ENCODE peak calls at places on chromosomes 2 and 18, in seven cellular contexts. Y is brain microvascular endothelial cell, R is body of pancreas, W is PC-3, H is uterus, K is retinal pigment epithelial cell, B is tibial artery. X is an unnamed sample.
A peak's percentile ranks its signal among the peaks of the same experiment; 100 is the strongest.

GRCh38 chr2:42754776-42755140 is 9.2 kb downstream of the OXER1 start:
- DNase-seq in Y (no peak), R (no peak), W (no peak), H (no peak), K (no peak), B (no peak), X (no peak)

GRCh38 chr2:54597153-54597827 is 126.2 kb upstream of the EML6 start:
- DNase-seq in Y (no peak), R (peak; percentile 63), W (no peak), H (peak; percentile 82), K (no peak), B (no peak), X (no peak)

GRCh38 chr2:25043241-25043867 is 1.5 kb downstream of the EFR3B start:
- DNase-seq in Y (peak; percentile 91), R (no peak), W (peak; percentile 69), H (no peak), K (peak; percentile 59), B (no peak), X (no peak)

GRCh38 chr18:48023334-48024008 is 93.0 kb upstream of the SMAD2 start:
- DNase-seq in Y (peak; percentile 54), R (no peak), W (peak; percentile 76), H (no peak), K (no peak), B (no peak), X (no peak)

GRCh38 chr2:54545700-54546450 is 89.7 kb downstream of the SPTBN1 start:
- DNase-seq in Y (no peak), R (no peak), W (peak; percentile 95), H (no peak), K (no peak), B (no peak), X (peak; percentile 97)

GRCh38 chr2:263022-263738 is 652 bp downstream of the SH3YL1 start:
- DNase-seq in Y (no peak), R (no peak), W (peak; percentile 7), H (no peak), K (no peak), B (no peak), X (no peak)

GRCh38 chr2:161223139-161223732 is 63.0 kb downstream of the TANK start:
- DNase-seq in Y (no peak), R (no peak), W (peak; percentile 71), H (no peak), K (peak; percentile 13), B (no peak), X (no peak)

GRCh38 chr18:10381951-10382350 is 72.5 kb upstream of the APCDD1 start:
- DNase-seq in Y (no peak), R (no peak), W (no peak), H (no peak), K (no peak), B (no peak), X (no peak)

GRCh38 chr2:225670111-225670974 is 270.8 kb downstream of the NYAP2 start:
- DNase-seq in Y (peak; percentile 2), R (no peak), W (peak; percentile 59), H (no peak), K (no peak), B (no peak), X (no peak)

GRCh38 chr18:3002766-3003165 is 10.2 kb downstream of the LPIN2 start:
- DNase-seq in Y (no peak), R (no peak), W (no peak), H (no peak), K (no peak), B (no peak), X (no peak)

GRCh38 chr2:158688722-158689121 is 106.4 kb upstream of the DAPL1 start:
- DNase-seq in Y (peak; percentile 12), R (no peak), W (peak; percentile 32), H (no peak), K (no peak), B (no peak), X (peak; percentile 79)

GRCh38 chr18:21051615-21052014 is 60.0 kb downstream of the ROCK1 start:
- DNase-seq in Y (no peak), R (no peak), W (no peak), H (no peak), K (no peak), B (no peak), X (no peak)

GRCh38 chr2:73255907-73256617 is 22.0 kb downstream of the CCT7 start:
- DNase-seq in Y (no peak), R (no peak), W (no peak), H (no peak), K (no peak), B (no peak), X (no peak)

GRCh38 chr18:77622009-77622692 is 372.5 kb downstream of the GALR1 start:
- DNase-seq in Y (no peak), R (no peak), W (no peak), H (no peak), K (no peak), B (no peak), X (no peak)

GRCh38 chr2:60818272-60818671 is 62.2 kb downstream of the PAPOLG start:
- DNase-seq in Y (no peak), R (no peak), W (peak; percentile 19), H (no peak), K (no peak), B (no peak), X (no peak)

GRCh38 chr2:8319219-8319618 is 362.6 kb upstream of the ID2 start:
- DNase-seq in Y (no peak), R (no peak), W (peak; percentile 85), H (no peak), K (no peak), B (no peak), X (no peak)

GRCh38 chr18:13312515-13312914 is 94.0 kb downstream of the LDLRAD4 start:
- DNase-seq in Y (no peak), R (no peak), W (no peak), H (no peak), K (no peak), B (no peak), X (no peak)
- H3K4me3 ChIP-seq in Y (no peak overlapping the region), R (no peak overlapping the region), W (no peak overlapping the region), H (no peak overlapping the region), K (no peak overlapping the region), B (no peak overlapping the region), X (no peak overlapping the region)

DNA sequence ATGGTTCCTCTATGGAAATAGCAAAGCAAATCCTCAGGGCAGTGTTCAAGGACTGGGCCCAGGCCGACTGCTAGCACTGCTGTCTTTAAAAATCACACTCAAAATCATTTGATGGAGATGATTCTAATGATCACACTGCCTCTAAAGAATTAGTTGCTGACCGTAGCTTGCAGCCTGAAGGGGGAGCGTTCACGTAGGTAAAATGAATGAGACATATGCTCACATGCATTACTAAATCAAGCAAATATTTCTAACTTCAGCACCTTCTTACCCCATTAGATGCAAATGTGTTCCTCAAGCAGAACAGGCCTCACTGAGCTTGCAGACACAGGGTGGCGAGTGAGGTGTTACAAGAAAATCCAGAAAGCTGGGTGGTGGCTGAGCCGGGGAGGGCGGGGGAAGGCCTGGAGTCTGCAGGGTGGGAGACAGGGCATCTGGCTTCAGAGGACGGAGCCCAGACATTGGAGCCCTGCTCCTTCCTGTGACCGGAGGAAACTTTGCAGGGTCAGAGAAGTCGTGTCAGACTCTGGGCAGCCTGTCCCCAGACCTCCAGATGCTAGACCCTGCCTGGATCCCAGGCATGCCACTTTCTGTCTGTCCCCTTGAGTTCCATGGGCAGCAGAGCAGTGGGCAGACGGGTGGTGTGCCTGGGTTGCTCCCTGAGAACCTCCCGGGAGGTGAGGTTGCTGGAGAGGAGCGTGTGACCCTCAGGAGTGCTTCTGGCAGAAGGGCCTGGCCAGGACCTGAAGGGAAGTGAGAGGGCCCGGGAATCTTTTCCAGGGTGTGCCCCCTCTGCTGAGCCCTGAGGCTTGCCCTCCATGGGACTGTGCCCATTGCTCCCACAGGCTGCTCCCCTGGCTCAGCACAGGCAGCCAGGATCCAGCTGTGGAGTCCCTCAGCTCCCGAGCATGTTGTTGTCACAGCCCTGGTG is 7.1 kb upstream of the NPPC start:
- DNase-seq in Y (no peak), R (no peak), W (no peak), H (no peak), K (no peak), B (no peak), X (no peak)
- TF ChIP-seq CTCF in Y (peak; percentile 39), R (no peak), W (no peak), H (no peak), K (peak; percentile 36), B (no peak), X (no peak)

GRCh38 chr2:157327621-157328102 is 2.0 kb upstream of the ERMN start:
- DNase-seq in Y (peak; percentile 83), R (peak; percentile 86), W (peak; percentile 83), H (peak; percentile 53), K (no peak), B (peak; percentile 83), X (no peak)
- H3K4me3 ChIP-seq in Y (no peak overlapping the region), R (no peak overlapping the region), W (no peak overlapping the region), H (no peak overlapping the region), K (no peak overlapping the region), B (no peak overlapping the region), X (no peak overlapping the region)

GRCh38 chr2:200931227-200931626 is 32.2 kb downstream of the ORC2 start:
- DNase-seq in Y (no peak), R (no peak), W (no peak), H (no peak), K (no peak), B (no peak), X (no peak)

GRCh38 chr2:200929334-200930249 is 33.9 kb downstream of the ORC2 start:
- DNase-seq in Y (no peak), R (no peak), W (peak; percentile 34), H (no peak), K (no peak), B (no peak), X (no peak)
- TF ChIP-seq CTCF in Y (no peak), R (no peak), W (no peak), H (no peak), K (no peak), B (no peak), X (no peak)

X was measured in epithelial cell of proximal tubule.